ENCODE peak calls at places on chromosome 11, in six cellular contexts. One of them, this sample, is unnamed. For H3K27me3 and H3K9me3, the result is how much of the 10 kb centered on the place peaks cover.

GRCh38 chr11:110121204-110121603 is 28.0 kb downstream of the ZC3H12C start:
- DNase-seq in Karpas-422: no peak
- DNase-seq in neuronal stem cell: no peak
- DNase-seq in right atrium auricular region: no peak
- DNase-seq in spleen: no peak
- DNase-seq in CD8-positive, alpha-beta memory T cell: no peak
- DNase-seq in this sample: peak

GRCh38 chr11:122745111-122745510 is 89.6 kb downstream of the UBASH3B start:
- DNase-seq in Karpas-422: no peak
- DNase-seq in neuronal stem cell: no peak
- DNase-seq in right atrium auricular region: no peak
- DNase-seq in spleen: no peak
- DNase-seq in CD8-positive, alpha-beta memory T cell: no peak
- DNase-seq in this sample: no peak

GRCh38 chr11:109424893-109425292 is 2.9 kb downstream of the C11orf87 start:
- DNase-seq in Karpas-422: peak
- DNase-seq in neuronal stem cell: peak
- DNase-seq in right atrium auricular region: no peak
- DNase-seq in spleen: no peak
- DNase-seq in CD8-positive, alpha-beta memory T cell: no peak
- DNase-seq in this sample: no peak

GRCh38 chr11:120337133-120337895 is 1.1 kb downstream of the ARHGEF12 start:
- DNase-seq in Karpas-422: peak
- DNase-seq in neuronal stem cell: peak
- DNase-seq in right atrium auricular region: no peak
- DNase-seq in spleen: peak
- DNase-seq in CD8-positive, alpha-beta memory T cell: no peak
- DNase-seq in this sample: peak

GRCh38 chr11:102620858-102621561 is 4.1 kb downstream of the MMP20 start:
- DNase-seq in Karpas-422: no peak
- DNase-seq in neuronal stem cell: no peak
- DNase-seq in right atrium auricular region: no peak
- DNase-seq in spleen: no peak
- DNase-seq in CD8-positive, alpha-beta memory T cell: no peak
- DNase-seq in this sample: no peak

GRCh38 chr11:59040607-59041006 is 45.5 kb upstream of the GLYATL1B start:
- DNase-seq in Karpas-422: no peak
- DNase-seq in neuronal stem cell: no peak
- DNase-seq in right atrium auricular region: no peak
- DNase-seq in spleen: no peak
- DNase-seq in CD8-positive, alpha-beta memory T cell: no peak
- DNase-seq in this sample: no peak

GRCh38 chr11:95692526-95693270 is 96.9 kb downstream of the FAM76B start:
- DNase-seq in Karpas-422: no peak
- DNase-seq in neuronal stem cell: no peak
- DNase-seq in right atrium auricular region: no peak
- DNase-seq in spleen: no peak
- DNase-seq in CD8-positive, alpha-beta memory T cell: no peak
- DNase-seq in this sample: no peak

GRCh38 chr11:88103337-88104206 is 71.7 kb downstream of the RAB38 start:
- DNase-seq in Karpas-422: peak
- DNase-seq in neuronal stem cell: peak
- DNase-seq in right atrium auricular region: no peak
- DNase-seq in spleen: no peak
- DNase-seq in CD8-positive, alpha-beta memory T cell: peak
- DNase-seq in this sample: peak

GRCh38 chr11:116716617-116717016 is 56.2 kb downstream of the BUD13 start:
- DNase-seq in Karpas-422: no peak
- DNase-seq in neuronal stem cell: no peak
- DNase-seq in right atrium auricular region: no peak
- DNase-seq in spleen: no peak
- DNase-seq in CD8-positive, alpha-beta memory T cell: no peak
- DNase-seq in this sample: no peak

GRCh38 chr11:76551400-76551799 is 106.6 kb downstream of the EMSY start:
- DNase-seq in Karpas-422: no peak
- DNase-seq in neuronal stem cell: no peak
- DNase-seq in right atrium auricular region: no peak
- DNase-seq in spleen: no peak
- DNase-seq in CD8-positive, alpha-beta memory T cell: no peak
- DNase-seq in this sample: no peak

GRCh38 chr11:87265132-87265531 is 227.4 kb downstream of the TMEM135 start:
- DNase-seq in Karpas-422: no peak
- DNase-seq in neuronal stem cell: no peak
- DNase-seq in right atrium auricular region: no peak
- DNase-seq in spleen: no peak
- DNase-seq in CD8-positive, alpha-beta memory T cell: no peak
- DNase-seq in this sample: no peak

GRCh38 chr11:119368121-119369034 is 13.1 kb downstream of the USP2 start:
- DNase-seq in Karpas-422: peak
- DNase-seq in neuronal stem cell: no peak
- DNase-seq in right atrium auricular region: no peak
- DNase-seq in spleen: peak
- DNase-seq in CD8-positive, alpha-beta memory T cell: no peak
- DNase-seq in this sample: no peak

GRCh38 chr11:113514856-113515255 is 39.7 kb upstream of the DRD2 start:
- DNase-seq in Karpas-422: no peak
- DNase-seq in neuronal stem cell: no peak
- DNase-seq in right atrium auricular region: no peak
- DNase-seq in spleen: no peak
- DNase-seq in CD8-positive, alpha-beta memory T cell: no peak
- DNase-seq in this sample: no peak

GRCh38 chr11:69000391-69000790 is 12.7 kb downstream of the MRGPRF start:
- DNase-seq in Karpas-422: no peak
- DNase-seq in neuronal stem cell: no peak
- DNase-seq in right atrium auricular region: no peak
- DNase-seq in spleen: peak
- DNase-seq in CD8-positive, alpha-beta memory T cell: no peak
- DNase-seq in this sample: no peak

GRCh38 chr11:11178671-11179070 is 174.4 kb downstream of the CSNK2A3 start:
- DNase-seq in Karpas-422: no peak
- DNase-seq in neuronal stem cell: no peak
- DNase-seq in right atrium auricular region: no peak
- DNase-seq in spleen: no peak
- DNase-seq in CD8-positive, alpha-beta memory T cell: no peak
- DNase-seq in this sample: no peak

GRCh38 chr11:6418958-6419611 is at the start of gene APBB1:
- DNase-seq in Karpas-422: no peak
- DNase-seq in neuronal stem cell: peak
- DNase-seq in right atrium auricular region: no peak
- DNase-seq in spleen: peak
- DNase-seq in CD8-positive, alpha-beta memory T cell: peak
- DNase-seq in this sample: peak

GRCh38 chr11:96385187-96385586 is 4.5 kb downstream of the CCDC82 start:
- DNase-seq in Karpas-422: no peak
- DNase-seq in neuronal stem cell: no peak
- DNase-seq in right atrium auricular region: no peak
- DNase-seq in spleen: no peak
- DNase-seq in CD8-positive, alpha-beta memory T cell: no peak
- DNase-seq in this sample: no peak

GRCh38 chr11:122754553-122755322 is 83.6 kb upstream of the CRTAM start:
- DNase-seq in Karpas-422: peak
- DNase-seq in neuronal stem cell: no peak
- DNase-seq in right atrium auricular region: no peak
- DNase-seq in spleen: no peak
- DNase-seq in CD8-positive, alpha-beta memory T cell: peak
- DNase-seq in this sample: peak

GRCh38 chr11:32602657-32603410 is 19.2 kb downstream of the EIF3M start:
- DNase-seq in Karpas-422: no peak
- DNase-seq in neuronal stem cell: no peak
- DNase-seq in right atrium auricular region: no peak
- DNase-seq in spleen: no peak
- DNase-seq in CD8-positive, alpha-beta memory T cell: no peak
- DNase-seq in this sample: no peak

GRCh38 chr11:61910473-61911123 is 6.8 kb downstream of the RAB3IL1 start:
- DNase-seq in Karpas-422: no peak
- DNase-seq in neuronal stem cell: no peak
- DNase-seq in right atrium auricular region: no peak
- DNase-seq in spleen: peak
- DNase-seq in CD8-positive, alpha-beta memory T cell: no peak
- DNase-seq in this sample: no peak

GRCh38 chr11:12390687-12391110 is 13.3 kb downstream of the PARVA start:
- DNase-seq in Karpas-422: no peak
- DNase-seq in neuronal stem cell: no peak
- DNase-seq in right atrium auricular region: no peak
- DNase-seq in spleen: no peak
- DNase-seq in CD8-positive, alpha-beta memory T cell: no peak
- DNase-seq in this sample: no peak

DNA sequence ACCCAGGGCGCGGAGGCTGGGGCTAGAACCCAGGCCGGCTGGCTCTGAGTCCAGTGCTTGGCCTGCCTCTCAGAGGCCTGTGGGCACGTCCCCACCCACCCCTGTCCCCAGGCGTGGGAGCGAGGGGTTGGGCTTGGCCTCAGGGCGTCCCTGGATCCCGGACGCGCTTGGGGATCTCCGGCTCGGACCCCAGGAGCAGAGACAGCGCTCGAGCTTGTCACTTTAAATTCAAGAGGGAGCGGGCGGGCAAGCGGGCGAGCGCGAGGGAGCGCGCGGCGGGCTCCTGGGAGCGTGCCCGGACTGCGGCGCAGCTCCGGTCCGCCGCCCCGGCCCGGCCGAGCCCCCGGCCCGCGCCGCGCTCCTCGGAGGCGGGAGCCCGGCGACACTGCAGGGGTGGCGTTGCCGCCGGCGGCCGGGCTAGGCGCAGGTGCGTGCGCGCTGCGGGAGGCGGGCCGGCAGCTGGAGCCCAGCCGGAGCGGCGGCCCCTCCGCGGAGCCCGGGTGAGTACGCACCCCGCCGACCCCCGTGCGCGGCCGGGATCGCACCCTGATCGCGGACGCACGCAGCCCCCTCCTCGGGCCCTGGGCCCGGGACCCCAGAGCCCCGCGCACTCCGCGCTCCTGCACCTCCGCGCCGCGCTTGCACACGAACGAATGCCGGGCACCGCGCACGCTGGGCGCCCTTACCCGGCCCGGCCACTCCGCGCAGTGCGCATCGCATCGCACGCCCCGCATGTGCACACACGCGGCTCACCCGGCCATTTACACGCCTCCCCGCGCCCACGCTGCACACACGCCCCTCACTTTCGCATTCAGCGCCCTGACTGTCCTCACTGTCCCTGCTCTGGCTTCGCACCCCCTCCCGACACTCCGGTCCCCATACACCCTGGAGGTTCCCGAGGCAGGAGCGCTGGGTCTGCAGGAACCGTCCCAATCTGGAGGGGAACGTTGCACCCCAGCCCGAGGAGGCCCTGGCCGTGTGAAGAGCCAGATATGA is at the start of gene SYT12:
- DNase-seq in Karpas-422: no peak
- DNase-seq in neuronal stem cell: peak
- DNase-seq in right atrium auricular region: no peak
- DNase-seq in spleen: no peak
- DNase-seq in CD8-positive, alpha-beta memory T cell: no peak
- DNase-seq in this sample: peak
- H3K27me3 ChIP-seq in Karpas-422: under half
- H3K27me3 ChIP-seq in neuronal stem cell: under half
- H3K27me3 ChIP-seq in right atrium auricular region: under half
- H3K27me3 ChIP-seq in spleen: under half
- H3K27me3 ChIP-seq in CD8-positive, alpha-beta memory T cell: under half
- H3K27me3 ChIP-seq in this sample: under half

DNA sequence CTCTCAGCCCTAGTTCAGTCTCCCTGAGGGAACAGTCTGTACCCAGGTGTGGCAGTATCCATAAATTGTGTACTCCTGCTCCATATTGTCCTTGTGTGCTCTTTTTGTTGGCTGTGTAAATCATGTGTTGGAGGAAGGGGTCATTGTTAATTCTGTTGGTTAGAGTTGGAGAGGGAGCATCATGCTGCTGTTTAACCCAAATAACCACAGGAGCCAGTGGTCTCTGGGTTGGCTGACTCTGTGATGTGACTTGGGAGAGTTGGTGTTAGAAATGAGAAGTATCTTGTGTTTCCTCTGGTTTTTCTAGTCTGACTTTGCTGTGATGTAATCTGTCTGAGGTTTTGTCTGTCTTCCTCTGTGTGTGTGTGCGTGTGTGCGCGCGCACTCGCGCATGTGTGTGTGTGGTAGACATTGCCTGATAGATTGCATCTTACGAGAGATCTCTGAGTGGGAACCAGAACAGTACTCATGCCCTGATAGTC is 30.5 kb downstream of the CTNND1 start:
- DNase-seq in Karpas-422: no peak
- DNase-seq in neuronal stem cell: no peak
- DNase-seq in right atrium auricular region: peak
- DNase-seq in spleen: peak
- DNase-seq in CD8-positive, alpha-beta memory T cell: peak
- DNase-seq in this sample: no peak
- H3K4me3 ChIP-seq in Karpas-422: no peak
- H3K4me3 ChIP-seq in neuronal stem cell: no peak
- H3K4me3 ChIP-seq in right atrium auricular region: no peak
- H3K4me3 ChIP-seq in spleen: no peak
- H3K4me3 ChIP-seq in CD8-positive, alpha-beta memory T cell: peak
- H3K4me3 ChIP-seq in this sample: no peak

GRCh38 chr11:14346303-14346702 is 12.7 kb downstream of the RRAS2 start:
- DNase-seq in Karpas-422: no peak
- DNase-seq in neuronal stem cell: no peak
- DNase-seq in right atrium auricular region: no peak
- DNase-seq in spleen: no peak
- DNase-seq in CD8-positive, alpha-beta memory T cell: no peak
- DNase-seq in this sample: no peak

GRCh38 chr11:14345668-14346067 is 13.3 kb downstream of the RRAS2 start:
- DNase-seq in Karpas-422: no peak
- DNase-seq in neuronal stem cell: no peak
- DNase-seq in right atrium auricular region: no peak
- DNase-seq in spleen: no peak
- DNase-seq in CD8-positive, alpha-beta memory T cell: no peak
- DNase-seq in this sample: no peak

GRCh38 chr11:14350215-14350614 is 8.8 kb downstream of the RRAS2 start:
- DNase-seq in Karpas-422: no peak
- DNase-seq in neuronal stem cell: no peak
- DNase-seq in right atrium auricular region: no peak
- DNase-seq in spleen: no peak
- DNase-seq in CD8-positive, alpha-beta memory T cell: no peak
- DNase-seq in this sample: peak

GRCh38 chr11:14347494-14347893 is 11.5 kb downstream of the RRAS2 start:
- DNase-seq in Karpas-422: no peak
- DNase-seq in neuronal stem cell: no peak
- DNase-seq in right atrium auricular region: no peak
- DNase-seq in spleen: no peak
- DNase-seq in CD8-positive, alpha-beta memory T cell: no peak
- DNase-seq in this sample: no peak

DNA sequence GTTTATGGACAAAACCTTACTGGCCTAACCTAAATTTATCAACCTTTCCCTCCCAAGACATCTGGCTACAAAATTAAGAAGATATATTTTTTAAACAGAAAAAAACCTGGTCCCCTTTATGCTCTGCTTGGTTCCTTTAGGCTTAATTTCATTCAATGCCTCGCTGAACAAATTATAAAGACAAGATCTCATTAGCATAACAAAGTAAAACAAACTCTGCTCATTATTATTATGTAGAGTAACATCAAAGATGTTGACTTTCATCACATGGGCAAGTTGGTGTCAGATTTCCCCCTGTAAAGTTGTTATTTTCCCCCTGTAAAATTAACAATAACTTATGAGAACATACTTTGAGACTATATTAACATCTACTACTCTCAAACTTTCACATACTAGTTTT is 11.0 kb downstream of the RRAS2 start:
- DNase-seq in Karpas-422: no peak
- DNase-seq in neuronal stem cell: no peak
- DNase-seq in right atrium auricular region: no peak
- DNase-seq in spleen: no peak
- DNase-seq in CD8-positive, alpha-beta memory T cell: no peak
- DNase-seq in this sample: peak
- H3K9me3 ChIP-seq in Karpas-422: under half
- H3K9me3 ChIP-seq in neuronal stem cell: under half
- H3K9me3 ChIP-seq in right atrium auricular region: under half
- H3K9me3 ChIP-seq in spleen: under half
- H3K9me3 ChIP-seq in CD8-positive, alpha-beta memory T cell: under half
- H3K9me3 ChIP-seq in this sample: under half

GRCh38 chr11:1786466-1786865 is 22.7 kb upstream of the CTSD start:
- DNase-seq in Karpas-422: no peak
- DNase-seq in neuronal stem cell: no peak
- DNase-seq in right atrium auricular region: no peak
- DNase-seq in spleen: no peak
- DNase-seq in CD8-positive, alpha-beta memory T cell: no peak
- DNase-seq in this sample: no peak
- H3K27me3 ChIP-seq in Karpas-422: under half
- H3K27me3 ChIP-seq in neuronal stem cell: under half
- H3K27me3 ChIP-seq in right atrium auricular region: under half
- H3K27me3 ChIP-seq in spleen: under half
- H3K27me3 ChIP-seq in CD8-positive, alpha-beta memory T cell: under half
- H3K27me3 ChIP-seq in this sample: under half